ENCODE peak calls at places on chromosomes 6 and 20, in ten cellular contexts. Y, Q, G, E, F, U, K, A, L and H are unnamed samples.

GRCh38 chr6:12134581-12134980 is 122.5 kb downstream of the HIVEP1 start:
- DNase-seq in Y (no peak), Q (no peak), G (no peak), E (no peak), F (no peak), U (no peak), K (no peak), A (no peak), L (no peak), H (no peak)

GRCh38 chr20:45019764-45020126 is 53.4 kb downstream of the STK4 start:
- DNase-seq in Y (no peak), Q (no peak), G (no peak), E (no peak), F (no peak), U (no peak), K (no peak), A (no peak), L (no peak), H (no peak)

GRCh38 chr20:22700387-22700786 is 116.0 kb upstream of the FOXA2 start:
- DNase-seq in Y (no peak), Q (peak; percentile 57), G (peak; percentile 83), E (no peak), F (peak; percentile 89), U (no peak), K (no peak), A (no peak), L (no peak), H (no peak)

GRCh38 chr6:75244063-75244575 is 518 bp upstream of the COX7A2 start:
- DNase-seq in Y (peak; percentile 21), Q (no peak), G (no peak), E (peak; percentile 11), F (no peak), U (no peak), K (no peak), A (no peak), L (no peak), H (no peak)

GRCh38 chr6:44221291-44221960 is 2.0 kb upstream of the SLC29A1 start:
- DNase-seq in Y (peak; percentile 79), Q (peak; percentile 96), G (peak; percentile 79), E (peak; percentile 85), F (peak; percentile 88), U (peak; percentile 81), K (peak; percentile 99), A (peak; percentile 70), L (peak; percentile 81), H (peak; percentile 88)

GRCh38 chr6:148807784-148808183 is 61.0 kb downstream of the UST start:
- DNase-seq in Y (no peak), Q (no peak), G (no peak), E (no peak), F (no peak), U (no peak), K (no peak), A (no peak), L (no peak), H (no peak)

GRCh38 chr6:158567871-158568401 is 8.0 kb downstream of the TMEM181 start:
- DNase-seq in Y (peak; percentile 73), Q (peak; percentile 25), G (no peak), E (no peak), F (no peak), U (no peak), K (no peak), A (no peak), L (peak; percentile 51), H (no peak)

GRCh38 chr6:108847738-108848115 is 495 bp upstream of the ARMC2 start:
- DNase-seq in Y (no peak), Q (no peak), G (no peak), E (no peak), F (no peak), U (no peak), K (no peak), A (no peak), L (no peak), H (no peak)

GRCh38 chr20:2729791-2730190 is 37.2 kb downstream of the EBF4 start:
- DNase-seq in Y (no peak), Q (no peak), G (no peak), E (no peak), F (peak; percentile 10), U (no peak), K (no peak), A (no peak), L (no peak), H (no peak)

GRCh38 chr6:37646986-37647764 is 50.5 kb downstream of the MDGA1 start:
- DNase-seq in Y (no peak), Q (no peak), G (no peak), E (no peak), F (no peak), U (no peak), K (no peak), A (no peak), L (no peak), H (no peak)

GRCh38 chr6:37648465-37649330 is 49.0 kb downstream of the MDGA1 start:
- DNase-seq in Y (peak; percentile 68), Q (no peak), G (no peak), E (peak; percentile 46), F (no peak), U (peak; percentile 98), K (peak; percentile 22), A (peak; percentile 99), L (no peak), H (no peak)

GRCh38 chr6:37647765-37648085 is 50.0 kb downstream of the MDGA1 start:
- DNase-seq in Y (no peak), Q (no peak), G (no peak), E (no peak), F (no peak), U (no peak), K (no peak), A (no peak), L (no peak), H (no peak)

GRCh38 chr6:37651991-37652390 is 45.7 kb downstream of the MDGA1 start:
- DNase-seq in Y (no peak), Q (no peak), G (no peak), E (no peak), F (no peak), U (no peak), K (no peak), A (no peak), L (no peak), H (no peak)

GRCh38 chr6:37650071-37650481 is 47.6 kb downstream of the MDGA1 start:
- DNase-seq in Y (no peak), Q (no peak), G (no peak), E (peak; percentile 53), F (no peak), U (peak; percentile 89), K (peak; percentile 30), A (peak; percentile 82), L (no peak), H (peak; percentile 19)
- TF ChIP-seq CTCF in Y (peak; percentile 63), Q (no peak), G (no peak), E (no peak), F (no peak), U (peak; percentile 76), K (peak; percentile 12), A (no peak), L (peak; percentile 14), H (peak; percentile 20)

DNA sequence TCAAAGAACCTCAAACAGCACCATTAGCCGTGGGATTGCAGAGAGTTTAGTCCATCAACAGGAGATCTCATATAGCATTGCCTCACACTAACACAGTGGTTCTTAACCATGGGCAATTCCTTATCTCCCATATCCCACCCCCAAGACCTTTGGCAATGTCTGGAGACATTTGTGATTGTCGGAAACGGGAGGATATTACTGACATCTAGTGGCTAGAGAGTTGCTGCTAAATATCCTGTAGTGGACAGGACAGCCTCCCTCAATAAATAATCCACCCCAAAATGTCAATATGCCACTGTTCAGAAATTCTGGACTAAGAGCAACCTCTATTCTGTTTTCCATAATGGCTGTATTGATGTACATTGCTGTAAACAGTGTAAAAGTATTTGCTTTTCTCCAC is 210.1 kb upstream of the CCN2 start:
- DNase-seq in Y (peak; percentile 52), Q (peak; percentile 51), G (peak; percentile 86), E (no peak), F (peak; percentile 83), U (peak; percentile 75), K (no peak), A (no peak), L (peak; percentile 40), H (peak; percentile 13)
- TF ChIP-seq CTCF in Y (peak; percentile 63), Q (peak; percentile 57), G (peak; percentile 80), E (no peak), F (peak; percentile 69), U (peak; percentile 91), K (no peak), A (no peak), L (peak; percentile 73), H (peak; percentile 31)

GRCh38 chr6:138004423-138005287 is 102.6 kb downstream of the PERP start:
- DNase-seq in Y (peak; percentile 58), Q (peak; percentile 58), G (peak; percentile 66), E (peak; percentile 46), F (peak; percentile 61), U (peak; percentile 50), K (no peak), A (no peak), L (peak; percentile 48), H (peak; percentile 53)
- TF ChIP-seq CTCF in Y (peak; percentile 50), Q (peak; percentile 46), G (peak; percentile 61), E (peak; percentile 54), F (peak; percentile 62), U (peak; percentile 68), K (no peak), A (no peak), L (peak; percentile 60), H (peak; percentile 48)

GRCh38 chr6:72547020-72547419 is 74.8 kb upstream of the KCNQ5 start:
- DNase-seq in Y (no peak), Q (no peak), G (no peak), E (no peak), F (no peak), U (no peak), K (no peak), A (no peak), L (no peak), H (no peak)
- TF ChIP-seq CTCF in Y (no peak), Q (no peak), G (no peak), E (no peak), F (no peak), U (no peak), K (no peak), A (no peak), L (no peak), H (no peak)

GRCh38 chr6:127969701-127970100 is 68.8 kb upstream of the THEMIS start:
- DNase-seq in Y (no peak), Q (no peak), G (no peak), E (no peak), F (no peak), U (no peak), K (no peak), A (no peak), L (no peak), H (no peak)

GRCh38 chr6:127968394-127968793 is 67.5 kb upstream of the THEMIS start:
- DNase-seq in Y (no peak), Q (no peak), G (no peak), E (no peak), F (no peak), U (no peak), K (no peak), A (no peak), L (no peak), H (no peak)

GRCh38 chr6:127967708-127968107 is 66.8 kb upstream of the THEMIS start:
- DNase-seq in Y (no peak), Q (no peak), G (no peak), E (no peak), F (no peak), U (no peak), K (no peak), A (no peak), L (no peak), H (no peak)

GRCh38 chr6:127963495-127963894 is 62.6 kb upstream of the THEMIS start:
- DNase-seq in Y (no peak), Q (no peak), G (no peak), E (no peak), F (no peak), U (no peak), K (no peak), A (no peak), L (no peak), H (no peak)

GRCh38 chr6:127966616-127967015 is 65.8 kb upstream of the THEMIS start:
- DNase-seq in Y (no peak), Q (no peak), G (peak; percentile 77), E (no peak), F (peak; percentile 13), U (no peak), K (no peak), A (no peak), L (no peak), H (no peak)
- TF ChIP-seq CTCF in Y (no peak), Q (no peak), G (no peak), E (no peak), F (no peak), U (no peak), K (no peak), A (no peak), L (no peak), H (no peak)